ENCODE peak calls at places on chromosomes 3 and 15, in four cellular contexts. E is HepG2, C is GM12878, A is K562. R is an unnamed sample.

GRCh38 chr3:186967686-186968085 is 37.4 kb downstream of the ST6GAL1 start:
- DNase-seq in E (no peak), C (no peak), A (no peak), R (no peak)

GRCh38 chr3:54427951-54428871 is 305.9 kb downstream of the CACNA2D3 start:
- DNase-seq in E (peak; percentile 28), C (peak; percentile 7), A (peak; percentile 35), R (peak; percentile 36)

GRCh38 chr3:194727435-194728128 is 41.9 kb downstream of the FAM43A start:
- DNase-seq in E (no peak), C (no peak), A (no peak), R (no peak)

GRCh38 chr3:18443670-18444596 is 18.8 kb upstream of the SATB1 start:
- DNase-seq in E (no peak), C (no peak), A (no peak), R (no peak)

GRCh38 chr3:8867646-8868045 is 95.6 kb downstream of the RAD18 start:
- DNase-seq in E (no peak), C (no peak), A (no peak), R (no peak)

GRCh38 chr3:20669675-20670074 is 483.7 kb upstream of the SGO1 start:
- DNase-seq in E (no peak), C (no peak), A (no peak), R (no peak)

GRCh38 chr3:182964179-182964578 is 16.2 kb downstream of the DCUN1D1 start:
- DNase-seq in E (no peak), C (no peak), A (no peak), R (no peak)

GRCh38 chr3:172054115-172054764 is 14.9 kb downstream of the FNDC3B start:
- DNase-seq in E (no peak), C (no peak), A (no peak), R (no peak)

GRCh38 chr15:51917493-51917892 is 54.1 kb downstream of the LEO1 start:
- DNase-seq in E (peak; percentile 50), C (no peak), A (peak; percentile 17), R (peak; percentile 64)

GRCh38 chr3:33732394-33732793 is 14.3 kb upstream of the CLASP2 start:
- DNase-seq in E (peak; percentile 5), C (no peak), A (no peak), R (no peak)

GRCh38 chr15:99143230-99143629 is 38.4 kb downstream of the SYNM start:
- DNase-seq in E (no peak), C (no peak), A (no peak), R (no peak)

GRCh38 chr3:51955893-51956770 is 951 bp downstream of the GPR62 start:
- DNase-seq in E (no peak), C (no peak), A (no peak), R (no peak)

GRCh38 chr3:29373016-29373690 is 92.3 kb downstream of the RBMS3 start:
- DNase-seq in E (no peak), C (no peak), A (no peak), R (no peak)

GRCh38 chr3:123641505-123641904 is 56.7 kb upstream of the HACD2 start:
- DNase-seq in E (no peak), C (no peak), A (no peak), R (no peak)

GRCh38 chr3:177749836-177750235 is 552.6 kb upstream of the TBL1XR1 start:
- DNase-seq in E (no peak), C (no peak), A (no peak), R (no peak)

GRCh38 chr15:59099162-59099685 is 5.7 kb upstream of the CCNB2 start:
- DNase-seq in E (no peak), C (no peak), A (no peak), R (no peak)

GRCh38 chr3:71903141-71903540 is 118.2 kb upstream of the PROK2 start:
- DNase-seq in E (no peak), C (no peak), A (no peak), R (no peak)

GRCh38 chr3:162491957-162492356 is 995.3 kb downstream of the OTOL1 start:
- DNase-seq in E (no peak), C (no peak), A (no peak), R (no peak)
- TF ChIP-seq ZBTB33 in E (no peak), C (no peak), A (no peak), R (no peak)

GRCh38 chr3:47370887-47371697 is 9.7 kb upstream of the PTPN23 start:
- DNase-seq in E (no peak), C (no peak), A (peak; percentile 83), R (no peak)
- TF ChIP-seq ATF3 in E (no peak), C (no peak), A (no peak), R (no peak)

GRCh38 chr15:63905558-63906265 is 72.0 kb upstream of the HERC1 start:
- DNase-seq in E (no peak), C (no peak), A (no peak), R (no peak)
- TF ChIP-seq ZBTB33 in E (no peak), C (no peak), A (no peak), R (no peak)

GRCh38 chr3:179929091-179929529 is 107.6 kb downstream of the PEX5L start:
- DNase-seq in E (peak; percentile 35), C (no peak), A (peak; percentile 46), R (peak; percentile 37)
- TF ChIP-seq ATF3 in E (no peak), C (no peak), A (no peak), R (no peak)

GRCh38 chr3:58034738-58035511 is 26.7 kb downstream of the FLNB start:
- DNase-seq in E (no peak), C (peak; percentile 96), A (peak; percentile 74), R (no peak)

GRCh38 chr3:58029842-58030584 is 21.8 kb downstream of the FLNB start:
- DNase-seq in E (no peak), C (no peak), A (no peak), R (no peak)

GRCh38 chr3:58028902-58029301 is 20.7 kb downstream of the FLNB start:
- DNase-seq in E (no peak), C (no peak), A (no peak), R (no peak)

GRCh38 chr3:58035512-58035867 is 27.3 kb downstream of the FLNB start:
- DNase-seq in E (no peak), C (no peak), A (no peak), R (no peak)

DNA sequence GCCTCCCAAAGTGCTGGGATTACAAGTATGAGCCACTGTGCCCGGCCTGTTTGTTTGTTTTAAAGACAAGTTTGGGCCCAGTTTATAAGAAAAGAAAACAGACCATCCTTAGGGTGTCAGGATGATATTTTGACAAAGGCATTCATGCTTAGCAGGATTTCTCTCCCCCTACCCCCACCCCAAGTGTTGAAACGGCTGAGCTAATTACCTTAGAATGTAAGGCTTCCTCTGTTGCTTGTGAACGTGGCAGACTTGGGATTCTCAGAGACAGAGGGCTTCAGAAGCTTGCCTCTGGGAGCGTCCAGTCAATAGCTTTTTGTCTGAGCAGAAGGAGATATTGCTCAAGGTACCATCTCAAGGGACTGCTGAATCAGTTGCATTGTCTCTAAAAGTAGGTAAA is 24.0 kb downstream of the FLNB start:
- DNase-seq in E (no peak), C (no peak), A (no peak), R (no peak)
- TF ChIP-seq ZBTB33 in E (no peak), C (no peak), A (no peak), R (no peak)

DNA sequence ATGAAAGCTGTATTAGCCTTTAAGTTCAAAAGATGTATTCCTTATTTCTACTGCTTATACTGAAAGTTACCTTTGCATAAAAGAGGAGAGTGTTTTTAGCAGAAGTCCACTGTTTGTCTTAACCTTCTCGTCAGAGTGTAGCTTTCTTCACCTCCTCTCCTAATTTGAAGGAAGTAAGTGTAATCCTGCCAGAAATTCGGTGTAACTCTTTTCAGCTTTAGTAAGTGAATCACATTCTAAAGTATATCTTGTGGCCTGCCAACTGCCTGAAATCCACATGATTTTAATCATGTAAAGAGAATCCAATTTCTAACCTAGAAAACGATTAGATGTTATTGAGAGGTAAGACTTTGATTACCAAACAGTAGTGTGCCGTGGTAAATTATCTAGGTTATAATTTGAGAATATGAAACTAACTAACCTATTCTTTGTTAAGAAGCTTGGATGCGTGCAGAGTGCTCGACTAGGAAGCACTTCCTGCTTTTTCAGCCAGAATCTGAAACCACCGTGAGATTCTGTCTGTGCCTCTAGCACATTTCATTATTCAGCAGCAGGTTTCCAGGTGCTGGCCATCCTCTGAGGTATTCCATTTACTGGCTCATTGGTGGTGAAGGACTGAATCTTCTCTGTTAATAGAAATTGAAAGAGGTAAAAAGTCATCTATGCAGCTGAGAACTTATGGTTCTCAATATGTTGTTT is 7.5 kb downstream of the GYG1 start:
- DNase-seq in E (no peak), C (no peak), A (no peak), R (no peak)
- TF ChIP-seq ATF3 in E (no peak), C (no peak), A (no peak), R (no peak)

GRCh38 chr3:64612082-64612860 is 75.5 kb downstream of the ADAMTS9 start:
- DNase-seq in E (no peak), C (no peak), A (no peak), R (no peak)
- TF ChIP-seq ZBTB33 in E (no peak), C (no peak), A (no peak), R (no peak)